ENCODE peak calls at places on chromosome 12, in nine cellular contexts. F is DND-41, Q is endothelial cell of umbilical vein, E is heart right ventricle, I is ovary, N is fibroblast of lung, P is body of pancreas, J is hepatocyte, Y is prostate gland. T is an unnamed sample.

GRCh38 chr12:67525500-67525884 is 123.1 kb upstream of the DYRK2 start:
- DNase-seq in F (no peak), Q (no peak), E (no peak), I (no peak), N (no peak), P (no peak), J (no peak), Y (no peak), T (no peak)

GRCh38 chr12:120825337-120825736 is 78.8 kb downstream of the SPPL3 start:
- DNase-seq in F (no peak), Q (no peak), E (no peak), I (no peak), N (no peak), P (no peak), J (no peak), Y (no peak), T (no peak)

GRCh38 chr12:124469193-124469888 is 98.1 kb downstream of the NCOR2 start:
- DNase-seq in F (no peak), Q (no peak), E (peak), I (no peak), N (peak), P (no peak), J (no peak), Y (no peak), T (no peak)

GRCh38 chr12:57416039-57416996 is 14.5 kb downstream of the R3HDM2 start:
- DNase-seq in F (no peak), Q (no peak), E (no peak), I (no peak), N (peak), P (no peak), J (no peak), Y (no peak), T (no peak)

GRCh38 chr12:104890463-104891096 is 67.5 kb downstream of the SLC41A2 start:
- DNase-seq in F (no peak), Q (no peak), E (no peak), I (no peak), N (no peak), P (no peak), J (no peak), Y (no peak), T (no peak)

GRCh38 chr12:79546461-79547043 is 144.2 kb downstream of the PAWR start:
- DNase-seq in F (no peak), Q (no peak), E (no peak), I (no peak), N (no peak), P (no peak), J (no peak), Y (no peak), T (no peak)

GRCh38 chr12:12839886-12840285 is 26.7 kb downstream of the DDX47 start:
- DNase-seq in F (no peak), Q (peak), E (peak), I (no peak), N (peak), P (peak), J (peak), Y (no peak), T (peak)

GRCh38 chr12:117045175-117045997 is 53.8 kb downstream of the TESC start:
- DNase-seq in F (no peak), Q (no peak), E (no peak), I (no peak), N (no peak), P (no peak), J (no peak), Y (no peak), T (no peak)

GRCh38 chr12:123064885-123065619 is 84.6 kb downstream of the ARL6IP4 start:
- DNase-seq in F (no peak), Q (no peak), E (no peak), I (no peak), N (peak), P (no peak), J (no peak), Y (no peak), T (no peak)

GRCh38 chr12:62629413-62629812 is 162.8 kb downstream of the MON2 start:
- DNase-seq in F (no peak), Q (no peak), E (no peak), I (no peak), N (no peak), P (no peak), J (no peak), Y (no peak), T (no peak)

GRCh38 chr12:22856120-22856699 is 231.2 kb downstream of the ETNK1 start:
- DNase-seq in F (no peak), Q (peak), E (no peak), I (no peak), N (peak), P (no peak), J (peak), Y (no peak), T (no peak)

GRCh38 chr12:57803317-57803893 is 15.1 kb downstream of the AVIL start:
- DNase-seq in F (peak), Q (peak), E (peak), I (peak), N (peak), P (peak), J (peak), Y (no peak), T (peak)

GRCh38 chr12:43482311-43483085 is 69.5 kb downstream of the ADAMTS20 start:
- DNase-seq in F (no peak), Q (no peak), E (no peak), I (no peak), N (no peak), P (no peak), J (no peak), Y (no peak), T (no peak)

GRCh38 chr12:68761442-68761812 is 15.5 kb downstream of the SLC35E3 start:
- DNase-seq in F (no peak), Q (no peak), E (no peak), I (no peak), N (no peak), P (no peak), J (no peak), Y (no peak), T (no peak)

GRCh38 chr12:28998662-28999120 is 150.4 kb upstream of the FAR2 start:
- DNase-seq in F (peak), Q (peak), E (no peak), I (no peak), N (peak), P (no peak), J (peak), Y (no peak), T (no peak)

GRCh38 chr12:92977326-92977725 is 48.2 kb upstream of the EEA1 start:
- DNase-seq in F (no peak), Q (no peak), E (no peak), I (no peak), N (no peak), P (no peak), J (no peak), Y (no peak), T (no peak)

GRCh38 chr12:63994704-63995103 is 150.2 kb downstream of the SRGAP1 start:
- DNase-seq in F (no peak), Q (no peak), E (no peak), I (no peak), N (peak), P (no peak), J (no peak), Y (no peak), T (no peak)

GRCh38 chr12:32273712-32274111 is 125.6 kb upstream of the FGD4 start:
- DNase-seq in F (peak), Q (no peak), E (no peak), I (no peak), N (no peak), P (no peak), J (peak), Y (no peak), T (no peak)

GRCh38 chr12:101200145-101200544 is 9.9 kb downstream of the SLC5A8 start:
- DNase-seq in F (no peak), Q (no peak), E (no peak), I (no peak), N (no peak), P (no peak), J (no peak), Y (no peak), T (no peak)

GRCh38 chr12:12379831-12380730 is 23.2 kb downstream of the BORCS5 start:
- DNase-seq in F (no peak), Q (no peak), E (no peak), I (no peak), N (peak), P (no peak), J (no peak), Y (no peak), T (no peak)

GRCh38 chr12:125983094-125983783 is 918.0 kb downstream of the AACS start:
- DNase-seq in F (no peak), Q (no peak), E (peak), I (no peak), N (no peak), P (peak), J (peak), Y (peak), T (peak)

GRCh38 chr12:103877934-103878510 is 37.0 kb upstream of the NT5DC3 start:
- DNase-seq in F (peak), Q (peak), E (no peak), I (peak), N (peak), P (peak), J (peak), Y (peak), T (no peak)

GRCh38 chr12:118981285-118982201 is at the start of gene SRRM4:
- DNase-seq in F (peak), Q (no peak), E (peak), I (no peak), N (no peak), P (no peak), J (peak), Y (no peak), T (no peak)

GRCh38 chr12:126668961-126669360 is 1598.0 kb upstream of the TMEM132C start:
- DNase-seq in F (no peak), Q (no peak), E (no peak), I (no peak), N (no peak), P (no peak), J (no peak), Y (no peak), T (no peak)

GRCh38 chr12:132433641-132434395 is 56.1 kb upstream of the FBRSL1 start:
- DNase-seq in F (no peak), Q (no peak), E (no peak), I (no peak), N (no peak), P (peak), J (no peak), Y (no peak), T (no peak)

GRCh38 chr12:115710104-115710564 is 567.4 kb downstream of the MED13L start:
- DNase-seq in F (no peak), Q (no peak), E (peak), I (no peak), N (peak), P (no peak), J (peak), Y (peak), T (no peak)

GRCh38 chr12:56157201-56158028 is 744 bp upstream of the MYL6 start:
- DNase-seq in F (peak), Q (peak), E (peak), I (peak), N (peak), P (peak), J (peak), Y (peak), T (peak)

GRCh38 chr12:38728894-38729293 is 176.5 kb downstream of the CPNE8 start:
- DNase-seq in F (no peak), Q (no peak), E (no peak), I (no peak), N (no peak), P (no peak), J (no peak), Y (no peak), T (no peak)

GRCh38 chr12:113471619-113472171 is at the start of gene LHX5:
- DNase-seq in F (no peak), Q (no peak), E (no peak), I (no peak), N (no peak), P (no peak), J (no peak), Y (no peak), T (no peak)

GRCh38 chr12:69534389-69534822 is 50.9 kb upstream of the CCT2 start:
- DNase-seq in F (no peak), Q (peak), E (no peak), I (peak), N (peak), P (peak), J (peak), Y (no peak), T (no peak)

GRCh38 chr12:104888892-104889291 is 69.2 kb downstream of the SLC41A2 start:
- DNase-seq in F (no peak), Q (no peak), E (no peak), I (no peak), N (no peak), P (no peak), J (no peak), Y (no peak), T (no peak)

GRCh38 chr12:1384910-1385309 is 209.5 kb downstream of the FBXL14 start:
- DNase-seq in F (no peak), Q (no peak), E (no peak), I (no peak), N (peak), P (no peak), J (no peak), Y (no peak), T (no peak)
- H3K27ac ChIP-seq in F (no peak), Q (no peak), E (no peak), I (no peak), N (no peak), P (no peak), J (no peak), Y (no peak), T (no peak)

DNA sequence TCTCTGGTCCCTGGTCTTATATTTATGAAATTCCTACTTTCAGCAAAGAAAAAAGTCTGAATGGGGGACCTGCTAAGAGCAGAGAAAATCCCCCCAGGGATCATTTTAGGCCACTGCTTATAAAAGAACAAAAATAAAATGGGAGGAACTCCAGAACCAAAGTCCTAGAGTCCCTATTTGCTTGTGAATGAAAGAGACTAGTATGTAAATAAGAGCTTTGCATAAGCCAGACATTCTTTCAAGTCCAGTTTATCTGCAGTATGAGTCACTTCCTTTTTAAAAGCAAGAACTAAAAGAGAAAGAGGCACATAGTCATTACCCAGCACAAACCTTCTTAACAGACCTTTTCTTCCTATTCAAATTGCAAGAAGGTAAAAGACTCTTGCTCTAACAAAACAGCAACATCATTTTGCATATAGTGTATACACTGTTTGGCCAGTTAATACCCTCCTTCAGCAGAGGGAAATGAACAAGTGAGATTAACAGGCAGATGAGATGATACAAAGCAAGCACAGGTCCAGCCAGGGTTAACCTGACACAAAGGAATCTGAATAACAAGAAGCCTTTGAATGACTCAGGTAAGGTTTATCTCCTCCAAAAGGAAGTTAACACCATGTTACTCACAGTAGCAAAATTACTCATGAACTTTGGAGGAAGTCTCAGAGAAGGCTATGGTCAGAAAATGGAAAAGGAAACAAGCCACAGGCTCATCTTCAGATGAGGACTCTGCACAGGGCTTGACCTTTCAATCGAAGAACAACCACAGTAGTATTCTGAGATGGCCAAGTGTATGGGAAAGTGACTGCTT is 87.3 kb downstream of the PHLDA1 start:
- DNase-seq in F (no peak), Q (peak), E (no peak), I (no peak), N (peak), P (no peak), J (peak), Y (no peak), T (no peak)
- H3K4me3 ChIP-seq in F (no peak), Q (no peak), E (no peak), I (no peak), N (no peak), P (no peak), J (no peak), Y (no peak), T (no peak)

DNA sequence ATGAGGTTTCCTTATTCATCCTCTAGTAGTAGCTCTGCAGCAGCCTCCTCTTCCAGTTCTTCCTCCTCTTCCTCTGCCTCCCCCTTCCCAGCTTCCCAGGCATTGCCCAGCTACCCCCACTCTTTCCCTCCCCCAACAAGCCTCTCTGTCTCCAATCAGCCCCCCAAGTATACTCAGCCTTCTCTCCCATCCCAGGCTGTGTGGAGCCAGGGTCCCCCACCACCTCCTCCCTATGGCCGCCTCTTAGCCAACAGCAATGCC is 7.3 kb upstream of the RNU7-1 start:
- DNase-seq in F (no peak), Q (no peak), E (no peak), I (no peak), N (no peak), P (no peak), J (no peak), Y (no peak), T (no peak)
- H3K27ac ChIP-seq in F (peak), Q (no peak), E (peak), I (no peak), N (no peak), P (no peak), J (no peak), Y (no peak), T (no peak)

DNA sequence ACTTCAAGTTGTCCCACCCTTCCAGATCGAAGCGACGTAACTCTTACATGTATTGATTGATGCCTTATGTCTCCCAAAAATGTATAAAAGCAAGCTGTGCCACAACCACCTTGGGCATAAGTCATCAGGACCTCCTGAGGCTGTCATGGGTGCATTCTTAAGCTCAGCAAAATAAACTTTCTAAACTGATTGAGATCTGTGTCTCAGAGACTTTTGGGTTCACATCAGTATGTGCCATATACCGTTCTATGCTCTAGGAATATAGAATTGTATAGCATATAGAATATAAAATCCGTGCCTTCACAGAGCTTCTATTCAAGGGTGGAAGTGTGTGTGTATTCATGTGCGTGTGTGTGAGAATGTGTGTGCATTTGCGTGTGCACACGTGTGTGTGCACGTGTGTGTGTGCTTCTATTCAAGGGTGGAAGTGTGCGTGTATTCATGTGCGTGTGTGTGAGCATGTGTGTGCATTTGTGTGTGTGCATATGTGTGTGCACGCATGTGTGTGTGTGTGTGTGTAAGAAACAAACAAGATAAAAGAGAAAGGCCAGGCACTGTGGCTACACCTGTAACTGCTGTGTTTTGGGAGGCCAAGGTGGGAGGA is 11.5 kb upstream of the STX2 start:
- DNase-seq in F (no peak), Q (no peak), E (no peak), I (no peak), N (no peak), P (no peak), J (no peak), Y (no peak), T (no peak)
- H3K4me3 ChIP-seq in F (no peak), Q (no peak), E (no peak), I (no peak), N (no peak), P (no peak), J (no peak), Y (no peak), T (no peak)

T was measured in aorta.